ENCODE peak calls at places on chromosomes 5 and 9, in eight cellular contexts. Q, O, T, J, W, F, C and K are unnamed samples.

GRCh38 chr5:125890387-125890955 is 532.7 kb upstream of the GRAMD2B start:
- DNase-seq in Q (no peak), O (no peak), T (no peak), J (no peak), W (no peak), F (peak), C (no peak), K (no peak)

GRCh38 chr9:129549139-129549538 is 71.8 kb downstream of the C9orf50 start:
- DNase-seq in Q (peak), O (no peak), T (no peak), J (no peak), W (no peak), F (no peak), C (no peak), K (no peak)

GRCh38 chr5:79031481-79031867 is 38.0 kb downstream of the DMGDH start:
- DNase-seq in Q (no peak), O (no peak), T (no peak), J (no peak), W (no peak), F (no peak), C (no peak), K (no peak)

GRCh38 chr9:25418974-25419373 is 259.3 kb downstream of the TUSC1 start:
- DNase-seq in Q (peak), O (no peak), T (no peak), J (no peak), W (no peak), F (no peak), C (no peak), K (no peak)

GRCh38 chr9:134215709-134216448 is 51.5 kb upstream of the RNU6ATAC start:
- DNase-seq in Q (no peak), O (peak), T (no peak), J (no peak), W (peak), F (peak), C (no peak), K (no peak)

GRCh38 chr5:37847978-37848425 is 8.2 kb upstream of the GDNF start:
- DNase-seq in Q (peak), O (peak), T (peak), J (no peak), W (peak), F (peak), C (no peak), K (no peak)

GRCh38 chr9:133973111-133973790 is 18.9 kb downstream of the VAV2 start:
- DNase-seq in Q (no peak), O (no peak), T (no peak), J (no peak), W (peak), F (no peak), C (no peak), K (no peak)

GRCh38 chr9:78298046-78298511 is 1.2 kb downstream of the PSAT1 start:
- DNase-seq in Q (peak), O (no peak), T (peak), J (no peak), W (no peak), F (no peak), C (no peak), K (peak)

GRCh38 chr9:138103111-138103823 is 225.7 kb downstream of the CACNA1B start:
- DNase-seq in Q (no peak), O (no peak), T (no peak), J (no peak), W (no peak), F (no peak), C (no peak), K (no peak)

GRCh38 chr5:150179221-150179620 is 10.6 kb upstream of the SLC6A7 start:
- DNase-seq in Q (no peak), O (no peak), T (no peak), J (no peak), W (no peak), F (no peak), C (no peak), K (no peak)

GRCh38 chr5:115460476-115460875 is 84.1 kb downstream of the FEM1C start:
- DNase-seq in Q (peak), O (peak), T (peak), J (no peak), W (peak), F (peak), C (no peak), K (no peak)

GRCh38 chr9:125629451-125629850 is 77.6 kb downstream of the MAPKAP1 start:
- DNase-seq in Q (no peak), O (no peak), T (no peak), J (no peak), W (no peak), F (no peak), C (no peak), K (no peak)

GRCh38 chr9:76902395-76902794 is 3.5 kb downstream of the PRUNE2 start:
- DNase-seq in Q (no peak), O (no peak), T (no peak), J (no peak), W (no peak), F (no peak), C (no peak), K (no peak)

GRCh38 chr5:173868096-173868879 is 19.9 kb upstream of the CPEB4 start:
- DNase-seq in Q (no peak), O (peak), T (peak), J (no peak), W (no peak), F (peak), C (no peak), K (no peak)

GRCh38 chr5:78569441-78569840 is 79.1 kb downstream of the LHFPL2 start:
- DNase-seq in Q (peak), O (peak), T (no peak), J (no peak), W (peak), F (peak), C (no peak), K (no peak)

GRCh38 chr5:173686950-173687349 is 70.5 kb upstream of the BOD1 start:
- DNase-seq in Q (no peak), O (no peak), T (no peak), J (no peak), W (no peak), F (no peak), C (no peak), K (no peak)

GRCh38 chr9:99300103-99300439 is 78.0 kb downstream of the SEC61B start:
- DNase-seq in Q (no peak), O (no peak), T (no peak), J (no peak), W (no peak), F (no peak), C (no peak), K (no peak)

GRCh38 chr9:136576269-136576626 is 30.4 kb upstream of the NOTCH1 start:
- DNase-seq in Q (peak), O (no peak), T (peak), J (no peak), W (peak), F (peak), C (no peak), K (peak)

GRCh38 chr9:105171076-105171475 is 73.4 kb upstream of the SLC44A1 start:
- DNase-seq in Q (no peak), O (no peak), T (no peak), J (no peak), W (no peak), F (no peak), C (no peak), K (no peak)

GRCh38 chr9:128523199-128523925 is 18.8 kb downstream of the GLE1 start:
- DNase-seq in Q (peak), O (peak), T (no peak), J (no peak), W (peak), F (peak), C (no peak), K (peak)

GRCh38 chr5:39177629-39177959 is 41.8 kb downstream of the FYB1 start:
- DNase-seq in Q (no peak), O (no peak), T (no peak), J (no peak), W (no peak), F (no peak), C (no peak), K (no peak)

GRCh38 chr9:135277219-135278201 is 190.0 kb downstream of the OLFM1 start:
- DNase-seq in Q (no peak), O (no peak), T (no peak), J (no peak), W (no peak), F (no peak), C (no peak), K (no peak)
- H3K27ac ChIP-seq in Q (no peak), O (no peak), T (no peak), J (no peak), W (no peak), F (no peak), C (no peak), K (no peak)

GRCh38 chr5:137754236-137754960 is at the start of gene HNRNPA0:
- DNase-seq in Q (peak), O (peak), T (peak), J (peak), W (peak), F (peak), C (peak), K (peak)

GRCh38 chr5:137753227-137753985 is 757 bp downstream of the HNRNPA0 start:
- DNase-seq in Q (peak), O (no peak), T (no peak), J (peak), W (peak), F (no peak), C (peak), K (peak)

GRCh38 chr5:137751869-137752491 is 2.2 kb downstream of the HNRNPA0 start:
- DNase-seq in Q (peak), O (peak), T (peak), J (no peak), W (no peak), F (peak), C (no peak), K (no peak)

GRCh38 chr5:137753986-137754235 is 252 bp downstream of the HNRNPA0 start:
- DNase-seq in Q (peak), O (no peak), T (no peak), J (no peak), W (no peak), F (no peak), C (no peak), K (no peak)

GRCh38 chr5:137752873-137753226 is 1.3 kb downstream of the HNRNPA0 start:
- DNase-seq in Q (no peak), O (no peak), T (peak), J (no peak), W (no peak), F (no peak), C (peak), K (no peak)
- H3K27ac ChIP-seq in Q (peak), O (peak), T (no peak), J (peak), W (peak), F (peak), C (peak), K (peak)

GRCh38 chr5:148966348-148966747 is 96.5 kb downstream of the SH3TC2 start:
- DNase-seq in Q (no peak), O (no peak), T (no peak), J (no peak), W (peak), F (no peak), C (no peak), K (no peak)
- H3K27ac ChIP-seq in Q (peak), O (peak), T (peak), J (no peak), W (peak), F (peak), C (no peak), K (no peak)

DNA sequence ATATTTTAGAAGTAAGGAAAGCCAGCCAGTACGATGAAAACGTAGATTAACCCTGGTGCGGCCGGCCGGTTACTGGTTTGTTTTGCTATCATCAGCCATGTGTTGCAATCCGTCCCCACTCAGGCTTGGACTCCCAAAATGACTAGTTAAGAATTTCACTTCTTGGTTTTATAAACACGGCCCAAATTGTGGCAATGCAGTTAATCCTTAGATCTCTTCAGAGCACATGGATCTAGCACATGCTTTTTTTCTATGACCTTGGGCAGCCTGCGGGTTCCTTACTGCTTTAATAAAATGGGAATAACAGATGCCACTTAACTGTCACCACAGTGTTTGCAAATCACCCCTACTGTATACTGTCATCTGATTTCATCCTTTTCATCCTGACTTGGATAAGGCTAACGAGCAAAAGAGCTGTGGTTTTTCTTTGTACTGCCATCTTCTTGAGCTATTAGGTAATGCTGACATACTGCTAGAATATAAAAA is 1.5 kb downstream of the NDFIP1 start:
- DNase-seq in Q (peak), O (no peak), T (peak), J (no peak), W (no peak), F (peak), C (no peak), K (no peak)
- H3K27ac ChIP-seq in Q (peak), O (peak), T (peak), J (peak), W (peak), F (peak), C (peak), K (peak)

GRCh38 chr5:67093259-67093658 is 103.3 kb downstream of the CD180 start:
- DNase-seq in Q (no peak), O (no peak), T (no peak), J (no peak), W (no peak), F (no peak), C (no peak), K (no peak)
- H3K27ac ChIP-seq in Q (no peak), O (no peak), T (no peak), J (no peak), W (no peak), F (no peak), C (no peak), K (no peak)

DNA sequence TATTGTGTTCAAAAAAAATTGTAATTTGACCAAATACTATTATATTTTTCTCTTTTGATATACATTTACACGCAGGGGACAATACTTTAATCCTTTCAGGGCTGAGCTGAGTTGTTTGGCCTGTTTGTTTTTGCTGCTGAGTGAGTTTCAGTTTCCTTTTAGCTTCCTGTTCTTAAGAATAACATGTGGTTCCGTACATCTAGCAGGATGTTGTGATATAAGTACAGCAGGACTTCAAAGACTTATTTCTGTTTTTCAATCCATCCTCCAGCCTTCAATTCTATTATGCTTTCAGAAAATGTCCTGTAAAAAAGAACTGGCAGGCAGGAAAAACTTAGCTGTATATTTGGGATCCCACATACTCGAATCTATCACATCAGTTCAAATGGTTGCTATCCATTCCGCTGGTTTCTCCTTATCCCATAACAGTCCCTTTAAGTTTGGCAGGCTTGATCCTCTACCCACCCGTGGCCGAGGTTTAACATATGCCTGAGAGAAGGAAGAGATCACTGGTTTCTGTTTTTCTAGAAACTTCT is 1037.3 kb upstream of the ACO1 start:
- DNase-seq in Q (peak), O (peak), T (no peak), J (no peak), W (no peak), F (peak), C (no peak), K (no peak)
- H3K27ac ChIP-seq in Q (no peak), O (no peak), T (no peak), J (peak), W (no peak), F (no peak), C (peak), K (no peak)

GRCh38 chr9:109653470-109653869 is 126.5 kb upstream of the PALM2AKAP2 start:
- DNase-seq in Q (peak), O (no peak), T (no peak), J (no peak), W (no peak), F (no peak), C (no peak), K (no peak)

GRCh38 chr9:109652112-109652511 is 127.9 kb upstream of the PALM2AKAP2 start:
- DNase-seq in Q (peak), O (no peak), T (peak), J (no peak), W (no peak), F (peak), C (no peak), K (no peak)

GRCh38 chr9:109652971-109653370 is 127.0 kb upstream of the PALM2AKAP2 start:
- DNase-seq in Q (peak), O (peak), T (peak), J (no peak), W (no peak), F (peak), C (no peak), K (no peak)
- H3K27ac ChIP-seq in Q (peak), O (no peak), T (peak), J (no peak), W (no peak), F (no peak), C (no peak), K (peak)

GRCh38 chr9:5430912-5431311 is 6.8 kb downstream of the PLGRKT start:
- DNase-seq in Q (peak), O (no peak), T (peak), J (no peak), W (no peak), F (no peak), C (no peak), K (no peak)
- H3K27ac ChIP-seq in Q (no peak), O (no peak), T (no peak), J (no peak), W (no peak), F (no peak), C (no peak), K (peak)

GRCh38 chr5:107563957-107564544 is 106.7 kb downstream of the EFNA5 start:
- DNase-seq in Q (no peak), O (no peak), T (no peak), J (no peak), W (no peak), F (no peak), C (no peak), K (no peak)

GRCh38 chr5:107564896-107565295 is 105.8 kb downstream of the EFNA5 start:
- DNase-seq in Q (no peak), O (peak), T (no peak), J (no peak), W (no peak), F (peak), C (no peak), K (no peak)

GRCh38 chr5:107565791-107566536 is 104.8 kb downstream of the EFNA5 start:
- DNase-seq in Q (no peak), O (no peak), T (no peak), J (no peak), W (no peak), F (peak), C (no peak), K (no peak)

GRCh38 chr5:107567901-107568671 is 102.7 kb downstream of the EFNA5 start:
- DNase-seq in Q (no peak), O (no peak), T (no peak), J (no peak), W (no peak), F (no peak), C (no peak), K (no peak)

DNA sequence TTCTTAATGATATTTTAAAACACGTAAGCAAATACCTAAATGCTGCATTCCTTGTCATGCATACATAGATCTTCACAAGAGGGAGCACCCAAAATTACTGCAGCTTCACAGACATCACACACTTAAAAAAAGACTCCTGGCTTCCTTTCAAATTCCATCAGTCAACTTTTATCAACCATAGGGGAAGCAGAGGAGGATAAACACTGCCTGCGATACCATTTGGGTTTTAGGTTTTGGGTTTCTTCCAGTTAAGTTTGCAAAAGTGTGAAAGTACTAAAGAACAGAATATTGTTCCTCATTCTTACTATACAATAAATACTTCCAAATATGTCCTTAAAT is 104.2 kb downstream of the EFNA5 start:
- DNase-seq in Q (no peak), O (no peak), T (no peak), J (no peak), W (no peak), F (peak), C (no peak), K (no peak)
- H3K27ac ChIP-seq in Q (no peak), O (no peak), T (no peak), J (no peak), W (no peak), F (no peak), C (no peak), K (no peak)

DNA sequence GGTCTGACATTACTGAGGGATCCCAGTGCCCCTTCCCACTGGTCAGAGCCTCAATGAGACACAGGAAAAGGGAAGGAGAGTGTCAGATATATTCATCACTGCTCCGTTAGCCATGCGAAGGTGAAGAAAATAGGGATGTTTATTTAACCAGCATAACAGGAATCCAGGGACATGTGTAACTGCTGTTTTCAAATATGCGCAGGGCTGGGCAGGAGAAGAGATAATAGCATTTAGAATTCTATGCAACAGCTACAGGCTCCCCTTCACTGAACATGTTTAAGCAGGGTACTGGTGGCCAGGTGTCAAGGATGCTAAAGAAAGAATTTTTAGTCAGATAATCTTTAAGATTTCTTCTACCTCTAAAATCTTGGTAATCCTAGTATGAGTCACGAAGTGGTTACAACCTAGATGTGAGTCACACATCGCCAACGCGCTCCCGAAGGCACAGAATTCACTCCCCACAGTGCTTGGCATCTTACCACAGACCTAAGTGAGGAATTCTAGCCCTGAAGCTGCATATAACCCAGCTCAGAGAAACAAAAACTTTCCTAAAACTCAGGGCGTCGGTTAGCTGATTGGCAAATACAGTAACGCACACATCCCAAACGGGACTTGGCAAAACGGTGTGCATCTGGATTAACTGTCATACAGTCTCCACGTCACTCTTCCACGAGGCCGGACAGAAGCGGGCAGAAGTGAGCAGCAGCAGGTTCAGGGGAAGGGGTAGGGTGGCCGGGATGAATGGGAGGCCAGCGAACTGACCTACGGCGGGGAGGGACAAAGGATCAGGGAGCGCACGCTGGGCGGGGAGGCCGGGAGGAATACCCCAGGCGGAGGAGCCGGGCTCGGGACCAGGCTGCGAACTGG is 1.1 kb downstream of the CTNNAL1 start:
- DNase-seq in Q (peak), O (peak), T (peak), J (peak), W (peak), F (peak), C (peak), K (no peak)
- H3K27ac ChIP-seq in Q (peak), O (peak), T (peak), J (peak), W (peak), F (peak), C (peak), K (peak)